ENCODE peak calls at places on chromosome 7, in six cellular contexts. M is A549, X is GM12878, R is endothelial cell of umbilical vein, W is K562, E is HepG2. A is an unnamed sample.

GRCh38 chr7:12861070-12861469 is 173.6 kb downstream of the ARL4A start:
- DNase-seq in E (no peak), W (no peak), R (peak), X (no peak), M (no peak), A (no peak)

GRCh38 chr7:148676291-148676690 is 22.4 kb upstream of the CUL1 start:
- DNase-seq in E (no peak), R (no peak), W (no peak), M (no peak), X (no peak), A (no peak)

GRCh38 chr7:68107968-68108367 is 1111.3 kb downstream of the TYW1 start:
- DNase-seq in M (no peak), W (no peak), E (no peak), R (no peak), X (no peak), A (no peak)

GRCh38 chr7:84372712-84373111 is 178.1 kb upstream of the SEMA3A start:
- DNase-seq in E (no peak), M (no peak), R (no peak), W (no peak), X (no peak), A (peak)

GRCh38 chr7:268991-269390 is 21.0 kb upstream of the FOXL3 start:
- DNase-seq in X (no peak), M (no peak), W (no peak), E (no peak), R (no peak), A (no peak)

GRCh38 chr7:2283074-2283473 is 31.2 kb downstream of the SNX8 start:
- DNase-seq in M (no peak), W (no peak), X (no peak), E (no peak), R (no peak), A (no peak)

GRCh38 chr7:75638607-75639070 is 100.1 kb downstream of the HIP1 start:
- DNase-seq in E (no peak), X (no peak), M (no peak), W (no peak), R (peak), A (no peak)

GRCh38 chr7:159091480-159092475 is 52.9 kb downstream of the VIPR2 start:
- DNase-seq in R (no peak), W (no peak), X (no peak), E (no peak), M (no peak), A (no peak)

GRCh38 chr7:148515728-148516715 is 74.5 kb upstream of the C7orf33 start:
- DNase-seq in E (no peak), W (no peak), X (no peak), M (no peak), R (no peak), A (no peak)

GRCh38 chr7:90433221-90433620 is 30.0 kb downstream of the CLDN12 start:
- DNase-seq in W (no peak), M (no peak), X (no peak), R (no peak), E (no peak), A (no peak)

GRCh38 chr7:130441408-130441854 is 615 bp upstream of the CEP41 start:
- DNase-seq in R (peak), W (no peak), X (no peak), E (no peak), M (peak), A (peak)

GRCh38 chr7:2643386-2644229 is 11.8 kb downstream of the TTYH3 start:
- DNase-seq in R (peak), X (no peak), W (no peak), M (no peak), E (no peak), A (peak)

GRCh38 chr7:28806841-28807240 is 151.3 kb downstream of the TRIL start:
- DNase-seq in W (no peak), E (no peak), M (no peak), X (no peak), R (no peak), A (no peak)

GRCh38 chr7:138981332-138982203 is at the start of gene KIAA1549:
- DNase-seq in W (peak), M (peak), X (no peak), R (peak), E (peak), A (peak)

GRCh38 chr7:27164381-27165088 is 802 bp downstream of the HOXA9 start:
- DNase-seq in X (no peak), M (no peak), E (no peak), W (no peak), R (no peak), A (no peak)

GRCh38 chr7:39621784-39622411 is 1.5 kb upstream of the RALA start:
- DNase-seq in R (no peak), E (no peak), M (no peak), X (no peak), W (peak), A (peak)

GRCh38 chr7:47596502-47597202 is 14.7 kb upstream of the TNS3 start:
- DNase-seq in X (no peak), R (no peak), M (no peak), W (no peak), E (peak), A (no peak)

GRCh38 chr7:41578700-41579099 is 124.2 kb downstream of the INHBA start:
- DNase-seq in M (no peak), E (no peak), R (no peak), W (no peak), X (no peak), A (no peak)

GRCh38 chr7:39810710-39811109 is 139.3 kb upstream of the CDK13 start:
- DNase-seq in X (no peak), R (no peak), E (no peak), W (no peak), M (no peak), A (no peak)

GRCh38 chr7:65379318-65379717 is 5.7 kb downstream of the ZNF92 start:
- DNase-seq in R (no peak), W (no peak), M (no peak), X (no peak), E (peak), A (no peak)

GRCh38 chr7:207418-208127 is 15.2 kb downstream of the FAM20C start:
- DNase-seq in R (no peak), M (no peak), E (no peak), W (no peak), X (no peak), A (no peak)

GRCh38 chr7:20010877-20011276 is 206.3 kb downstream of the MACC1 start:
- DNase-seq in W (no peak), X (peak), R (no peak), E (no peak), M (no peak), A (no peak)

GRCh38 chr7:81600608-81601007 is 169.2 kb downstream of the HGF start:
- DNase-seq in X (no peak), W (no peak), M (no peak), E (no peak), R (no peak), A (no peak)

GRCh38 chr7:73770002-73770859 is at the start of gene CLDN3:
- DNase-seq in M (peak), E (no peak), W (peak), X (no peak), R (no peak), A (peak)

GRCh38 chr7:7554647-7555575 is 11.8 kb upstream of the MIOS start:
- DNase-seq in M (no peak), R (no peak), X (no peak), E (no peak), W (no peak), A (no peak)

GRCh38 chr7:6360841-6361240 is 86.9 kb downstream of the DAGLB start:
- DNase-seq in W (no peak), M (no peak), E (peak), R (no peak), X (no peak), A (peak)

GRCh38 chr7:155201325-155202087 is 96.2 kb upstream of the INSIG1 start:
- DNase-seq in R (no peak), E (no peak), X (no peak), W (no peak), M (no peak), A (no peak)

GRCh38 chr7:155198206-155198892 is 99.3 kb upstream of the INSIG1 start:
- DNase-seq in X (no peak), E (no peak), M (no peak), R (no peak), W (no peak), A (no peak)

GRCh38 chr7:155195939-155196523 is 101.6 kb upstream of the INSIG1 start:
- DNase-seq in M (no peak), E (no peak), R (no peak), X (no peak), W (no peak), A (no peak)

GRCh38 chr7:155202106-155202871 is 95.4 kb upstream of the INSIG1 start:
- DNase-seq in W (no peak), X (no peak), M (no peak), R (no peak), E (no peak), A (peak)

GRCh38 chr7:155198901-155199845 is 98.5 kb upstream of the INSIG1 start:
- DNase-seq in M (peak), E (no peak), R (no peak), W (no peak), X (no peak), A (no peak)
- TF ChIP-seq MAX in M (no peak), E (no peak), R (no peak), W (no peak), X (no peak), A (no peak)

GRCh38 chr7:151341357-151342101 is at the start of gene NUB1:
- DNase-seq in M (peak), E (peak), X (no peak), R (peak), W (peak), A (peak)

GRCh38 chr7:151340794-151341356 is 737 bp upstream of the NUB1 start:
- DNase-seq in M (no peak), E (no peak), W (no peak), R (no peak), X (no peak), A (no peak)

GRCh38 chr7:151342102-151342646 is 562 bp downstream of the NUB1 start:
- DNase-seq in E (no peak), X (peak), R (no peak), M (no peak), W (no peak), A (peak)

GRCh38 chr7:151338809-151339208 is 2.8 kb upstream of the NUB1 start:
- DNase-seq in W (no peak), E (no peak), R (no peak), X (no peak), M (no peak), A (no peak)

GRCh38 chr7:151339651-151340377 is 1.8 kb upstream of the NUB1 start:
- DNase-seq in X (peak), R (no peak), W (no peak), E (peak), M (no peak), A (peak)
- TF ChIP-seq MYC in X (no peak), R (no peak), W (no peak), E (no peak), M (no peak), A (no peak)

GRCh38 chr7:155807805-155808550 is 4.3 kb downstream of the SHH start:
- DNase-seq in M (no peak), R (no peak), W (no peak), E (peak), X (no peak), A (peak)

GRCh38 chr7:155808551-155809331 is 3.5 kb downstream of the SHH start:
- DNase-seq in M (peak), E (peak), W (no peak), X (no peak), R (no peak), A (peak)

GRCh38 chr7:155809947-155810606 is 2.2 kb downstream of the SHH start:
- DNase-seq in E (no peak), M (no peak), W (no peak), X (no peak), R (no peak), A (no peak)

GRCh38 chr7:155810607-155811559 is 1.4 kb downstream of the SHH start:
- DNase-seq in M (no peak), R (no peak), E (no peak), X (no peak), W (no peak), A (no peak)

DNA sequence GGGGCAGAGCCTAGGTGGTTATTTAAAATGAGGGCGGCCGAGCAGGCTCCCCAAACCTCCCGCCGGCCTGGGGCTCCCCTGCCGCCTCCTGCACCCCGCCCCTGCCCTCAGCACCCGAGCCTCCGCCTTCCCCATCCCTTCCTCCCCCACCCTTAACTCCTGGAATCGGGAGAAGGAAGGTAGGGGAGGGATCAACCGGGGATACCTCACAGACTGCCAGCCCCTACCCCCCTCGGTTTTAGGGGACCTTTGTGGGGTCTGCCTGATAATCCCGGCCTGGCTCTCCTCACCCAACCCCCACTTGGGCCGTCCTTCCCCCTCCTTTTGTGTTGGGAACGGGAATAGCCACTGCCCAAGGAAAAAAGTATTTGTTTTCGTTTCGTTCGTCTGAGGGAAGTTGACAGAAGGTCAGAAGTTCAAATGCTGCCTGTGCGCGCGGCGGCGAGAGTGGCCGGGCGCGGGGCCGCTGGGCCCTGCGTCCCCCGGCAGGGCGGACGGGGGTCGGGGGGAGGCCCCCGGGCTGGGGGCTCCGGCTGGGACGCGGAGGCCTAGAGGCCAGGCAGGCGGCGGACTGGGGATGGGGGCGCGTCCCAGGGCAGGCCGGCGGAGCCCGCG is 2.8 kb downstream of the SHH start:
- DNase-seq in X (no peak), M (no peak), W (no peak), R (no peak), E (no peak), A (no peak)
- TF ChIP-seq POLR2A in X (no peak), M (no peak), W (no peak), R (no peak), E (no peak), A (no peak)

DNA sequence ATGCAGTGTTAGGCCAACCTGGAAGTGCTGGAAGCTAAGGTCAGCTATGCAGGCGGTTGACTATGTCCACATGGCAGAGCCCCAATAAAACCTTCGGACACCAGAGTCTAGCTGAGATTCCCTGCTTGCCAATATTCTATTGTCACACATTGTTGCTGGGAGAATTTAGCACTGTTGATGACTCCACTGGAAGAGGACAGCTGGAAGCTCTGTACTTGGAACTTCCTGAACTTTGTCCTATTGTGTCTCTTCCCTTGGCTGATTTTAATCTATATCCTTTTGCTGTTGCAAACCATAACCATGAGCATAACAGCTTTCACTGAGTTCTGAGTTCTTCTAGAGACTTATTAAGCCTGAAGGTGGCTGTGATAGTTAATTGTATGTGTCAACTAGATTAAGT is 12.0 kb downstream of the XRCC2 start:
- DNase-seq in E (peak), X (no peak), M (no peak), R (peak), W (no peak), A (no peak)
- TF ChIP-seq MAX in E (no peak), X (no peak), M (no peak), R (no peak), W (no peak), A (no peak)

DNA sequence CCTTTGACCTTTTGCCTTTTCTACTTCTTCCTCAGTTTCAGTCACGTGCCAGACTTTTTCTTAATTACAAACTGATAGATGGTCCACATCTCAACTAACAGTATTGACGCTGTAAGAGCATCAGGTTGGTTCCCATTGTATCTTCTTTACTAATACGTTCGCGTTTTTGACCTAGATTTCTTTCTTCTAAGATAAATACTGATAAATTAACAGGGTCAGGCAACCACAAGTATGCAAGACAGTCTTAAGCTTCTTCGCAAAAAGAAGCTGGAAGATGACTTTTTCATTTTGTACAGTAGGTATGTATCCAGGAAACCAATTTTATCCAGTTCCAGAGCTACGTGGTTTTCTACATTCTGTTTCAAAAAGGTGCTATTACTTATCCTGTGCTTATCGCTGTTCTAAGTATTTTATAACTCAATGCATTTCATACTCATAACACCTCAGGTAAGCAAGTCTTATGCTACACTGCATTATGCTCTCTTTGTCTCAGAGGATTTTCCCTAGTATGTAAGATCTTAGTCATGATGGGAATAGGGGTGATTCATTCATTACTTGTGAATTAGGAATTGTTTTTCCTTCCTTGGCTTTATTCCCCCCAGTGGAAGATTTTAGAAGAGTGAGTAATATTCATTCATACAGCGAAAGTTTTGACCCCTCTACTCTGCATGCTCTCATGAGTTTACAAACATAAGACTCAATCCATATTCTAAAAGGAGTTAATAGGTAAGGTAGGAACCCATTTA is 955 bp downstream of the DUS4L start:
- DNase-seq in R (peak), E (no peak), X (no peak), W (no peak), M (no peak), A (no peak)
- TF ChIP-seq MYC in R (no peak), E (no peak), X (no peak), W (no peak), M (no peak), A (no peak)